ENCODE peak calls at places on chromosomes 3 and 15, in six cellular contexts. T is CD4-positive, alpha-beta memory T cell; Z is colonic mucosa; P is IMR-90; Y is psoas muscle; U is lung. C is an unnamed sample.

GRCh38 chr3:123816673-123817207 is 67.4 kb downstream of the MYLK start:
- DNase-seq in T (no peak), Z (no peak), P (peak), Y (no peak), U (no peak), C (no peak)

GRCh38 chr3:71478568-71478967 is 105.0 kb downstream of the FOXP1 start:
- DNase-seq in T (no peak), Z (no peak), P (peak), Y (no peak), U (no peak), C (peak)

GRCh38 chr3:40071683-40072238 is 237.7 kb upstream of the EIF1B start:
- DNase-seq in T (no peak), Z (peak), P (no peak), Y (no peak), U (no peak), C (no peak)

GRCh38 chr3:185677146-185677829 is 91.2 kb downstream of the SENP2 start:
- DNase-seq in T (no peak), Z (peak), P (peak), Y (no peak), U (no peak), C (no peak)

GRCh38 chr3:56131976-56132590 is 336.2 kb downstream of the ERC2 start:
- DNase-seq in T (no peak), Z (no peak), P (peak), Y (no peak), U (no peak), C (no peak)

GRCh38 chr3:141851411-141851810 is 25.0 kb upstream of the ATP1B3 start:
- DNase-seq in T (no peak), Z (no peak), P (no peak), Y (no peak), U (no peak), C (no peak)

GRCh38 chr3:52090131-52090548 is 33.8 kb upstream of the DUSP7 start:
- DNase-seq in T (no peak), Z (no peak), P (peak), Y (peak), U (no peak), C (no peak)

GRCh38 chr3:70854108-70854507 is 541.7 kb upstream of the MDFIC2 start:
- DNase-seq in T (no peak), Z (no peak), P (no peak), Y (no peak), U (no peak), C (no peak)

GRCh38 chr3:108755686-108756085 is 1.5 kb downstream of the RETNLB start:
- DNase-seq in T (no peak), Z (no peak), P (no peak), Y (no peak), U (no peak), C (no peak)

GRCh38 chr3:125137432-125138033 is 75.0 kb downstream of the SLC12A8 start:
- DNase-seq in T (no peak), Z (no peak), P (peak), Y (peak), U (no peak), C (no peak)

GRCh38 chr3:106688463-106688862 is 688.8 kb upstream of the CCDC54 start:
- DNase-seq in T (no peak), Z (no peak), P (peak), Y (no peak), U (no peak), C (no peak)

GRCh38 chr3:48465237-48465530 is 18.6 kb downstream of the ATRIP start:
- DNase-seq in T (no peak), Z (no peak), P (no peak), Y (no peak), U (no peak), C (no peak)

GRCh38 chr15:61640751-61641150 is 411.6 kb upstream of the RORA start:
- DNase-seq in T (no peak), Z (no peak), P (no peak), Y (no peak), U (no peak), C (no peak)

GRCh38 chr3:58249358-58250092 is 11.9 kb downstream of the ABHD6 start:
- DNase-seq in T (no peak), Z (peak), P (no peak), Y (no peak), U (no peak), C (no peak)

GRCh38 chr3:147195896-147196295 is 210.4 kb downstream of the ZIC4 start:
- DNase-seq in T (no peak), Z (no peak), P (peak), Y (no peak), U (no peak), C (no peak)

GRCh38 chr3:111465081-111465670 is 76.8 kb upstream of the CD96 start:
- DNase-seq in T (no peak), Z (no peak), P (no peak), Y (no peak), U (no peak), C (no peak)

GRCh38 chr15:40941528-40942336 is 11.5 kb upstream of the CHAC1 start:
- DNase-seq in T (peak), Z (peak), P (peak), Y (peak), U (peak), C (peak)

GRCh38 chr15:75062706-75063105 is 39.3 kb downstream of the PPCDC start:
- DNase-seq in T (no peak), Z (no peak), P (no peak), Y (no peak), U (peak), C (no peak)

GRCh38 chr3:124246949-124247348 is 255.0 kb upstream of the ROPN1 start:
- DNase-seq in T (no peak), Z (peak), P (peak), Y (no peak), U (no peak), C (no peak)

GRCh38 chr3:187845826-187846225 is 100.6 kb upstream of the BCL6 start:
- DNase-seq in T (no peak), Z (no peak), P (no peak), Y (no peak), U (no peak), C (no peak)

GRCh38 chr3:187848396-187848795 is 103.1 kb upstream of the BCL6 start:
- DNase-seq in T (no peak), Z (no peak), P (no peak), Y (no peak), U (no peak), C (no peak)

GRCh38 chr3:187852842-187853727 is 107.8 kb upstream of the BCL6 start:
- DNase-seq in T (no peak), Z (no peak), P (peak), Y (no peak), U (no peak), C (no peak)

GRCh38 chr3:187850256-187851010 is 105.2 kb upstream of the BCL6 start:
- DNase-seq in T (no peak), Z (no peak), P (no peak), Y (peak), U (peak), C (no peak)

GRCh38 chr3:187849255-187849654 is 104.0 kb upstream of the BCL6 start:
- DNase-seq in T (no peak), Z (no peak), P (no peak), Y (no peak), U (no peak), C (no peak)
- H3K27ac ChIP-seq in T (no peak), Z (no peak), P (no peak), Y (no peak), U (no peak), C (no peak)

DNA sequence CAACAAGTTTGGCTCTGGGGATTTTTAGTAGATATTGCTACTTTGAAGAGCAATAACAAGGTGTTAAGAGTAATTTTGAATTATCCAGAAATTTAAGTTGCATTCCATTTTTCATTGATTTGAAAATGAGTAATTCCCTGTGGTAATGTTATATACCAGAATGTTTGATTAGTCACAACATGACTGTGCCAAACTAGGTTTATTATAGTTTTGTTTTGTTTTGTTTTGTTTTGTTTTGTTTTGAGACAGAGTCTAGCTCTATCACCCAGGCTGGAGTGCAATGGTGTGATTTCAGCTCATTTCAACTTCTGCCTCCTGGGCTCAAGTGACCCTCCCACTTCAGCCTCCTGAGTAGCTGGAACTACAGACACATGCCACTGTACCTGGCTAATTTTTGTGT is 40.7 kb downstream of the CNOT10 start:
- DNase-seq in T (no peak), Z (no peak), P (peak), Y (no peak), U (no peak), C (no peak)
- H3K27ac ChIP-seq in T (no peak), Z (no peak), P (no peak), Y (no peak), U (no peak), C (no peak)

DNA sequence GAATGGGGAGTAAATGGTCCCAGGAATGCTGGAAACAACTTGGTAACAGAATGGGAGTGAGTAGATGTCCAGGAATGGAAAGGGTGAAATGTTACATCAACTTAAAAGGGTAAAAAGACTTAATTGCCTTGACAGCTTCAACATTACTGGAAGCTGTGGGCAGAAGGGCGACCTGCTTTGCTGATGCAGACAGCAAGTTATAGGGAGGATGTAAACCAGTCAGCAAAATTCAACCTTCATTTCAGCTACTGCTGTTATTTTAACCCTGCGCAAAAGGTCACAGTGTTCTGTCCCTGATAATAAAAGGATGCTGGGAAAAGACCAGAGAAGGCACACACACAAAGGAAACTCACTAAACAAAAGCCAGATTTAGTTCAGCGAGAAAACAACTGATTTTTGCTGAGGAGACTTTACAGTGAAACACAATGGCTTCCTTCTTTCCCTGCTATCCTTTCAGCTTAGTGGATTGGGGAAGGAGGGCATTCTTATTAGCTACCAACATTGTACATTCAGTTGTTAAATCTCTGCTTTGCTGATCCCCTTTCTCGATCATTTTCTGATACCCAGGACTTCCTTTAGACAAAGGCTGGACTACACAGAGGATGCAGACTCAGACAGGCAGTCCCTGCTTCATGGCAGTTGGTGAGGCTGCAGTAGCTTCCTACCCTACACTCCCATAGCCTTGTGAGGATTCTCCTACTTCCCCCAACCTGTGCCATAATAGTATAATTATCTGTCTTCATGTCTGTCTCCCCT is 62.0 kb downstream of the P3H2 start:
- DNase-seq in T (no peak), Z (no peak), P (peak), Y (no peak), U (no peak), C (no peak)
- H3K27ac ChIP-seq in T (no peak), Z (no peak), P (peak), Y (no peak), U (no peak), C (no peak)

GRCh38 chr3:182644013-182644412 is 149.3 kb upstream of the ATP11B start:
- DNase-seq in T (no peak), Z (no peak), P (no peak), Y (no peak), U (no peak), C (no peak)

GRCh38 chr3:182650568-182651128 is 142.7 kb upstream of the ATP11B start:
- DNase-seq in T (no peak), Z (no peak), P (no peak), Y (no peak), U (no peak), C (no peak)

DNA sequence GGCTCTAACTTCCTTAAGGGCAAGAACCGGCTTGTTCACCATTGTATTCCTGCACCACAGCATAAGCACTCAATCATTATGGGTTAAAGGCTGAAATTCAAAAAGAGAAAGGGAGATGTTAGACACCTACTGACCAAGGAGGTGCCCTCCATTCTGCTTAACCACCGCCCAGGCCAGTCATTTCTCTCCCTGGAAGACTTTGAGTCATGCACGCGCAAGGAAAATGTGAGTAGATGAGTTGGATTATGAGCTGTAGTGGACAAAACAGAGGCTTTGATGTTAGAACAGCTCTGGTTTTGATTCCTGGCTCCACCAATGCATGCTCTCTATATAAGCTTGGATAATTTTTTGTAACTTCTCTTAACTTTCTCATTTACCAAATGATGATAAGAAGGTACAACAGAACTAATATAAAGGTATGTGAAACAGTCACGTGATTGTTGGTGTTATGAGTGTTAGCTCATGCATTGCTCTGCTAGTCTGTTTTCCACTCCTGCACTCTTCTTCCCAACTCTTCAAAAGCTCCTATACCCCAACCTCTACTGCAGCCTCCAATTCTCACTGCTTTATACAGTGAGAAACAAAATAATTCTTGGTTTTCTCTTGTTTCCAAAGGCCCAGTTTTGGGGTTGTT is 148.4 kb upstream of the ATP11B start:
- DNase-seq in T (no peak), Z (no peak), P (no peak), Y (no peak), U (no peak), C (no peak)
- H3K27ac ChIP-seq in T (no peak), Z (peak), P (no peak), Y (no peak), U (no peak), C (no peak)

C was measured in CD8-positive, alpha-beta memory T cell.